ENCODE peak calls at places on chromosomes 3 and 15, in seven cellular contexts. J is astrocyte of the spinal cord; I is RWPE2; N is CD8-positive, alpha-beta T cell; C is WERI-Rb-1; A is prostate gland; E is ovary. R is an unnamed sample.

GRCh38 chr3:137692803-137693431 is 71.2 kb upstream of the SOX14 start:
- DNase-seq in J (no peak), I (no peak), A (no peak), N (no peak), C (peak; percentile 74), E (no peak), R (no peak)

GRCh38 chr15:100899601-100900000 is 19.6 kb upstream of the LRRK1 start:
- DNase-seq in E (no peak), N (no peak), A (no peak), C (no peak), I (no peak), J (no peak), R (no peak)

GRCh38 chr3:30458781-30459180 is 147.6 kb upstream of the TGFBR2 start:
- DNase-seq in J (no peak), I (no peak), N (no peak), E (no peak), C (no peak), A (no peak), R (no peak)

GRCh38 chr15:98873441-98874218 is 134.0 kb downstream of the PGPEP1L start:
- DNase-seq in C (no peak), E (no peak), N (no peak), I (peak; percentile 96), J (peak; percentile 88), A (no peak), R (peak; percentile 78)

GRCh38 chr3:47162695-47163022 is 1.3 kb downstream of the SETD2 start:
- DNase-seq in A (no peak), I (no peak), N (no peak), C (no peak), J (peak; percentile 31), E (no peak), R (no peak)

GRCh38 chr3:44179251-44179650 is 62.4 kb upstream of the TOPAZ1 start:
- DNase-seq in E (no peak), I (no peak), C (no peak), A (no peak), N (no peak), J (no peak), R (no peak)

GRCh38 chr15:65980824-65981456 is 111.6 kb downstream of the RAB11A start:
- DNase-seq in A (peak; percentile 30), J (peak; percentile 71), C (peak; percentile 83), E (peak; percentile 63), N (no peak), I (no peak), R (peak; percentile 78)

GRCh38 chr3:45635475-45636256 is 41.1 kb downstream of the LIMD1 start:
- DNase-seq in I (no peak), J (peak; percentile 63), E (no peak), C (no peak), N (no peak), A (no peak), R (peak; percentile 89)

GRCh38 chr15:48899793-48900192 is 21.9 kb downstream of the EID1 start:
- DNase-seq in I (no peak), N (no peak), J (no peak), E (no peak), A (no peak), C (no peak), R (no peak)

GRCh38 chr15:90895571-90896117 is 7.5 kb upstream of the MAN2A2 start:
- DNase-seq in N (no peak), C (peak; percentile 92), E (no peak), J (no peak), I (no peak), A (no peak), R (no peak)

GRCh38 chr15:48855501-48856440 is 22.2 kb upstream of the EID1 start:
- DNase-seq in A (no peak), I (no peak), J (peak; percentile 55), N (no peak), C (no peak), E (no peak), R (peak; percentile 95)

GRCh38 chr15:64527263-64527984 is 67.0 kb downstream of the ZNF609 start:
- DNase-seq in A (no peak), C (no peak), N (no peak), E (no peak), J (peak; percentile 64), I (no peak), R (peak; percentile 70)

GRCh38 chr15:33384307-33384706 is 73.5 kb downstream of the RYR3 start:
- DNase-seq in C (no peak), N (no peak), A (no peak), I (no peak), E (no peak), J (no peak), R (no peak)

GRCh38 chr3:167084566-167084965 is 295.5 kb downstream of the ZBBX start:
- DNase-seq in C (no peak), J (no peak), E (no peak), I (no peak), N (no peak), A (no peak), R (no peak)

GRCh38 chr3:169367016-169367415 is 296.5 kb downstream of the MECOM start:
- DNase-seq in N (no peak), I (no peak), A (no peak), E (no peak), J (no peak), C (no peak), R (no peak)

GRCh38 chr3:134079111-134079531 is 49.4 kb upstream of the SLCO2A1 start:
- DNase-seq in I (no peak), N (no peak), C (no peak), A (no peak), J (no peak), E (no peak), R (no peak)

GRCh38 chr3:184491011-184491576 is 70.5 kb upstream of the EPHB3 start:
- DNase-seq in C (no peak), I (no peak), J (no peak), E (peak; percentile 49), A (no peak), N (no peak), R (no peak)

GRCh38 chr3:11826628-11827265 is 19.9 kb downstream of the TAMM41 start:
- DNase-seq in C (no peak), N (no peak), E (no peak), I (no peak), J (peak; percentile 32), A (no peak), R (peak; percentile 5)

GRCh38 chr3:183933160-183933559 is 48.5 kb upstream of the PARL start:
- DNase-seq in N (no peak), J (no peak), I (no peak), C (no peak), A (no peak), E (no peak), R (no peak)

GRCh38 chr15:57158997-57159668 is 217.2 kb upstream of the CGNL1 start:
- DNase-seq in A (no peak), J (no peak), E (no peak), C (no peak), N (no peak), I (no peak), R (no peak)

GRCh38 chr3:126306397-126306796 is 50.8 kb downstream of the KLF15 start:
- DNase-seq in N (no peak), E (no peak), A (no peak), I (no peak), J (no peak), C (no peak), R (no peak)

GRCh38 chr3:143122089-143122430 is 2.5 kb downstream of the CHST2 start:
- DNase-seq in N (no peak), E (peak; percentile 16), A (no peak), J (no peak), I (no peak), C (no peak), R (no peak)
- H3K4me3 ChIP-seq in N (no peak overlapping the region), E (no peak overlapping the region), A (no peak overlapping the region), J (no peak overlapping the region), I (no peak overlapping the region), C (no peak overlapping the region), R (no peak overlapping the region)

GRCh38 chr3:33729993-33730392 is 11.9 kb upstream of the CLASP2 start:
- DNase-seq in C (no peak), J (no peak), N (no peak), I (no peak), E (no peak), A (no peak), R (no peak)

GRCh38 chr3:33737146-33737545 is 19.1 kb upstream of the CLASP2 start:
- DNase-seq in I (no peak), A (no peak), J (no peak), E (no peak), N (no peak), C (no peak), R (no peak)

DNA sequence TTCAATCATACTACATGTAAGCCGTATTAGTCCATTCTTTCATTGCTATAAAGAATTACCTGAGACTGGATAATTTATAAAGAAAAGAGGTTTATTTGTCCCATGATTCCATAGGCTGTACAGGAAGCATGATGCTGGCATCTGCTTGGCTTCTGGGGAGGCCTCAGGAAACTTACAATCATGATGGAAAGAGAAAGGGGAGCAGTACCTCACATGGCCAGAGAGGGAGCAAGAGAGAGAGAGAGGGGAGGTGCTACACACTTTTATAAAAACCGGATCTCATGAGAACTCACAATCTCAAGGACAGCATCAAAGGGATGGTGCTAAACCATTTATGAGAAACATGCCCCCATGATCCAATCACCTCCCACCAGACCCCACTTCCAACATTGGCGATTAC is 14.3 kb upstream of the CLASP2 start:
- DNase-seq in A (no peak), J (no peak), I (no peak), N (peak; percentile 18), E (no peak), C (no peak), R (no peak)
- TF ChIP-seq CTCF in A (no peak), J (peak; percentile 37), I (peak; percentile 26), N (peak; percentile 29), E (no peak), C (peak; percentile 21), R (peak; percentile 42)

DNA sequence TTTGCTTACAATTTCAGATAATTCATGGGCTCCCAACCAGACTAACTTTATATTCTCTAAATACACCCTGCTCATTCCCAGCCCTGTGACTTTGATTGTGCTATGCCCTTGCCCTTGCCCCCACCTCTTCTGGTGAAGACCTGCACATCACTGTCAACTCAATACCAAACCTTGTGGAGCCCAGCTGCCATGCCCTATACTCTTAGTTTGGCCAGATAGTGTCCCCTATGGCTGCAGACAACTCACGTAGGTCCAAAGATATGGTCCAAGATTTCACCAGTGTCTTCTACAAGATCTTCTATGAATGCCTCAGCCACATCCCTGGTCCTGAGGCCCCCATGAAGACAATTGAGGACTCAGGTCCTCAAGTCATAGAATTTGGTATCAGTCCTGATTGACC is 118.3 kb upstream of the EIF1B start:
- DNase-seq in E (no peak), I (no peak), A (no peak), J (no peak), C (no peak), N (no peak), R (no peak)
- H3K4me3 ChIP-seq in E (no peak overlapping the region), I (no peak overlapping the region), A (no peak overlapping the region), J (no peak overlapping the region), C (no peak overlapping the region), N (no peak overlapping the region), R (no peak overlapping the region)

GRCh38 chr3:59879033-59879655 is 829.3 kb upstream of the CFAP20DC start:
- DNase-seq in E (no peak), I (no peak), C (no peak), N (no peak), J (no peak), A (no peak), R (no peak)

GRCh38 chr3:59877263-59877662 is 827.4 kb upstream of the CFAP20DC start:
- DNase-seq in E (no peak), I (no peak), A (no peak), N (no peak), C (no peak), J (no peak), R (no peak)

GRCh38 chr3:59877679-59878427 is 828.0 kb upstream of the CFAP20DC start:
- DNase-seq in I (no peak), E (no peak), C (no peak), A (no peak), N (no peak), J (peak; percentile 27), R (no peak)

GRCh38 chr3:59873576-59874230 is 823.9 kb upstream of the CFAP20DC start:
- DNase-seq in J (no peak), C (no peak), I (no peak), E (no peak), N (no peak), A (no peak), R (no peak)

GRCh38 chr3:59876533-59877062 is 826.8 kb upstream of the CFAP20DC start:
- DNase-seq in C (no peak), N (no peak), I (no peak), E (no peak), A (no peak), J (no peak), R (no peak)
- TF ChIP-seq CTCF in C (no peak), N (no peak), I (no peak), E (no peak), A (no peak), J (no peak), R (no peak)

R was measured in fibroblast of the aortic adventitia.